ENCODE peak calls at places on chromosomes 1 and 21, in eight cellular contexts. I is IMR-90, B is heart right ventricle, W is neural progenitor cell, G is HFF-Myc, T is AG04450, Q is PC-9, M is A549. R is an unnamed sample.

GRCh38 chr1:39895731-39896480 is 5.8 kb downstream of the MYCL start:
- DNase-seq in I (no peak), B (no peak), W (no peak), G (no peak), T (no peak), Q (no peak), M (no peak), R (no peak)

GRCh38 chr1:6473974-6474814 is 8.2 kb upstream of the TNFRSF25 start:
- DNase-seq in I (no peak), B (no peak), W (no peak), G (no peak), T (no peak), Q (no peak), M (no peak), R (no peak)

GRCh38 chr21:31892686-31893085 is 19.9 kb downstream of the HUNK start:
- DNase-seq in I (no peak), B (no peak), W (peak), G (no peak), T (no peak), Q (no peak), M (no peak), R (no peak)

GRCh38 chr1:6338685-6339084 is 54.9 kb downstream of the ACOT7 start:
- DNase-seq in I (no peak), B (no peak), W (peak), G (no peak), T (no peak), Q (no peak), M (no peak), R (no peak)

GRCh38 chr1:229597877-229598276 is 28.0 kb downstream of the TAF5L start:
- DNase-seq in I (peak), B (no peak), W (no peak), G (no peak), T (no peak), Q (no peak), M (no peak), R (peak)

GRCh38 chr1:14108356-14109275 is 408.6 kb downstream of the PRDM2 start:
- DNase-seq in I (no peak), B (no peak), W (no peak), G (no peak), T (no peak), Q (no peak), M (no peak), R (no peak)

GRCh38 chr1:2132222-2133038 is 62.1 kb downstream of the FAAP20 start:
- DNase-seq in I (peak), B (peak), W (peak), G (no peak), T (no peak), Q (peak), M (no peak), R (peak)

GRCh38 chr1:40312238-40313205 is 4.6 kb downstream of the COL9A2 start:
- DNase-seq in I (no peak), B (no peak), W (peak), G (no peak), T (no peak), Q (peak), M (no peak), R (no peak)

GRCh38 chr1:216462061-216462775 is 39.0 kb upstream of the USH2A start:
- DNase-seq in I (peak), B (no peak), W (no peak), G (no peak), T (peak), Q (no peak), M (no peak), R (peak)

GRCh38 chr1:211788626-211789025 is 41.9 kb downstream of the LPGAT1 start:
- DNase-seq in I (peak), B (no peak), W (no peak), G (peak), T (no peak), Q (no peak), M (no peak), R (peak)

GRCh38 chr1:226677121-226678020 is 61.7 kb downstream of the ITPKB start:
- DNase-seq in I (peak), B (peak), W (no peak), G (no peak), T (no peak), Q (no peak), M (peak), R (peak)

GRCh38 chr1:177424746-177425145 is 254.0 kb downstream of the BRINP2 start:
- DNase-seq in I (no peak), B (no peak), W (no peak), G (no peak), T (no peak), Q (no peak), M (no peak), R (no peak)

GRCh38 chr1:201216395-201217085 is 25.9 kb downstream of the IGFN1 start:
- DNase-seq in I (no peak), B (no peak), W (no peak), G (no peak), T (no peak), Q (no peak), M (no peak), R (no peak)

GRCh38 chr21:26966360-26966977 is 419 bp downstream of the ADAMTS5 start:
- DNase-seq in I (peak), B (no peak), W (no peak), G (no peak), T (no peak), Q (no peak), M (no peak), R (peak)

GRCh38 chr21:26964379-26964778 is 2.5 kb downstream of the ADAMTS5 start:
- DNase-seq in I (peak), B (peak), W (peak), G (no peak), T (no peak), Q (no peak), M (no peak), R (no peak)

GRCh38 chr21:26965567-26966359 is 1.1 kb downstream of the ADAMTS5 start:
- DNase-seq in I (peak), B (peak), W (peak), G (no peak), T (no peak), Q (no peak), M (no peak), R (no peak)

GRCh38 chr21:26966978-26967913 is at the start of gene ADAMTS5:
- DNase-seq in I (peak), B (peak), W (peak), G (no peak), T (no peak), Q (no peak), M (no peak), R (peak)

GRCh38 chr21:26965091-26965566 is 1.8 kb downstream of the ADAMTS5 start:
- DNase-seq in I (no peak), B (no peak), W (no peak), G (no peak), T (no peak), Q (no peak), M (no peak), R (peak)
- H3K4me3 ChIP-seq in I (peak), B (peak), W (peak), G (peak), T (peak), Q (no peak), M (no peak), R (no peak)

GRCh38 chr1:182794802-182795201 is 5.2 kb downstream of the NPL start:
- DNase-seq in I (no peak), B (no peak), W (no peak), G (no peak), T (no peak), Q (no peak), M (no peak), R (no peak)
- H3K4me3 ChIP-seq in I (no peak), B (no peak), W (no peak), G (no peak), T (no peak), Q (no peak), M (no peak), R (no peak)

GRCh38 chr1:109381573-109381972 is 16.1 kb downstream of the SORT1 start:
- DNase-seq in I (no peak), B (no peak), W (no peak), G (no peak), T (no peak), Q (no peak), M (no peak), R (no peak)

GRCh38 chr1:109383850-109384249 is 13.9 kb downstream of the SORT1 start:
- DNase-seq in I (no peak), B (no peak), W (no peak), G (no peak), T (no peak), Q (no peak), M (no peak), R (no peak)

GRCh38 chr1:109386054-109386717 is 11.5 kb downstream of the SORT1 start:
- DNase-seq in I (no peak), B (no peak), W (no peak), G (no peak), T (no peak), Q (no peak), M (no peak), R (no peak)

GRCh38 chr1:109385417-109385816 is 12.3 kb downstream of the SORT1 start:
- DNase-seq in I (no peak), B (peak), W (no peak), G (no peak), T (no peak), Q (no peak), M (no peak), R (no peak)

DNA sequence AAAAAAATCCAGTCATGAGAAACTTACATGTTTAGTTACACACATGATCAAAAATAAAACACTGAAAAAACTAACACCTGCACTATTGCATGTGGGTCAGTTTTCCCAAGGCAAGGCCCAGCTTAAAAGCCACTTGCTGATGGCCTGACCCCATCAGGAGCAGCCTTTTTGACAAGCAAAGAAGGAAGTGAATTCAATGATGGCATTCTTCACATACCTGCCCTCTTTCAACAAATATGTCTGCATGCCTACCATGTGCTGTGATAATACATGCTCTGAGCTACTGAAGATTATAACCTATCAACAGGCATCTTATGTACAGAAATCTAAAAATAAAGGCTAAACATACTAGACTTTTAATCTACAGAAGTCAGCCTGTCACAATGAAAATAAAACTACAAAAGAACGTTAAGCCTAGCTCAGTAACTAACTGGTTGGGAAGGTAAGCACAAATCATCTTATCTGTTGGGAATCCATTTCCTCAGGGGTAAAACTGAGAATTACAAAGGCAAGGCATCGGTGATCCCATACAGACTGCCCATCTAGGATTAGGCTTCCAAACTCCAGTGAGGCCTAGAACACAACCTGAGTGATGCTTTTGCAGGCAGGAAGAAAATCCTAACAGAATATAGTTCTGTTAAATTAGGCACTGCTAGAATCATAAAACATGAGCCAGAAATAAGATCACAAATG is 14.5 kb downstream of the SORT1 start:
- DNase-seq in I (no peak), B (no peak), W (peak), G (no peak), T (no peak), Q (peak), M (no peak), R (no peak)
- H3K4me3 ChIP-seq in I (no peak), B (no peak), W (no peak), G (no peak), T (no peak), Q (no peak), M (no peak), R (no peak)

DNA sequence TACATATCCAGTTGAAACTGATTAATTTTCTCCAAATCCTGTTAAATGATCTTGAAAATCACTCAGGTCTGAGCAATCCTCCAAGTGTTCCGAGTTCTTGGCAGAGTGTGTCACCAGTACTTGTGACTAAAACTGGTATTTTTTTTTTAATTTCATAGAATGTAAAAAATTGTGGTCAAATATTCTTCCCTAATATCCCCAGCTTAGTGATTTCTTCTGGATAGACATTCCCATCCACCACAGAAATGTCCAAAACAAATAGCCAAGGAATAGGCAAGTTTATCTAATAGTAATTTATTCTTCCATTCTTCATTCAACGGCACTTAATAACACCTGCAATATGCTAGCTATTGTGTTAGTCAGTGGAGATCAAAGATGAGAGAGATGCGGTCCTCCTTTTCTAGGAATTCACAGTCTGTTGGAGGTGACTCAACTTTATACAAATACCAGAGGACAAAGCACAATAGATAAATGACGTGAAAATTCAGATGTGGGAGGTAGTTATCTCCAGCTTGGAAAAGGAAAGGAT is 71.4 kb downstream of the DIRAS3 start:
- DNase-seq in I (peak), B (no peak), W (no peak), G (no peak), T (no peak), Q (no peak), M (peak), R (peak)
- H3K4me3 ChIP-seq in I (no peak), B (no peak), W (no peak), G (no peak), T (no peak), Q (no peak), M (no peak), R (no peak)

GRCh38 chr1:148367596-148367995 is 115.5 kb downstream of the PPIAL4G start:
- DNase-seq in I (no peak), B (no peak), W (no peak), G (no peak), T (no peak), Q (no peak), M (no peak), R (peak)

GRCh38 chr1:148362141-148362929 is 120.8 kb downstream of the PPIAL4G start:
- DNase-seq in I (peak), B (no peak), W (peak), G (no peak), T (no peak), Q (no peak), M (no peak), R (peak)

GRCh38 chr1:148362930-148363810 is 119.9 kb downstream of the PPIAL4G start:
- DNase-seq in I (no peak), B (no peak), W (no peak), G (no peak), T (no peak), Q (no peak), M (no peak), R (no peak)
- H3K4me3 ChIP-seq in I (no peak), B (no peak), W (peak), G (no peak), T (no peak), Q (no peak), M (no peak), R (peak)

DNA sequence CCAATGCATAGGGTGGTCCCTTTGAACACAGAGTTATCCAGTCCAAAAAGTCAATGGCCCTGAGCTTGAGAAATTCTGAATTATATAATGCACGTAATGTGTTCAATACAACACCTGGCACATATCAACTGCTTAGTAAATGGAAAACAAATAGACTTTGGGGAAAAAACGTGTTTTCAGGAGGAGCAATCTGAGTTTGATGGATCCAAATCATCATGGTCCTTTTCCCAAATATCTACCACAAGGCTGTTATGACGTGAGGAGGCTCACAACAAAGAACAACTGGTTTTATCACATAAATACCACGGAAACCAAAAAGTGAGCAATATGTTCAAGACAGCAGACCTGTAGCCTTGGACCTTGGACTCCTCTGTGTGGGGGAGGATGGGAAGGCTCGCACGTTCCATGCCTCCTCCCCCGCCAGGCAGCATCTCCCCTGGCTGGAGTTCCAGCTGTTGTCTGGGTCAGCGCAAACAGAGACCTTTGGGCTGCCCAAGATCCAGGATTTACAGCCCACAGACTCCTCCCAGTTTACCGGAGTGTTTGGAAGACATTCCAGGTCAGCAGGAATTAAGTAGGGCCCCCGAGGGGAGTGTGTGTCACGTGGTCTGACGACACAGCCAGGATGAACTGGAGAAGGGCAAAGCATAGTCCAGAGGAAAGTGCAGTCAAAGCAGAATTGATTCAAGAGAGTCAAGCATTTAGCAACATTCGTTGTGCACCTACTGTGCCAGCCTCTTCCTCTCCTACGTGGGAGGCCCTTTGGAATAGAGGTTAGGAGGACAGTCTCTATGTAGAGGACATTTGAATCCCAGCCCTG is 32.2 kb upstream of the MED18 start:
- DNase-seq in I (no peak), B (no peak), W (peak), G (peak), T (no peak), Q (no peak), M (no peak), R (peak)
- H3K4me3 ChIP-seq in I (no peak), B (no peak), W (peak), G (no peak), T (peak), Q (no peak), M (peak), R (no peak)

GRCh38 chr1:19651141-19651737 is 7.1 kb downstream of the NBL1 start:
- DNase-seq in I (peak), B (peak), W (peak), G (no peak), T (no peak), Q (no peak), M (peak), R (peak)
- H3K4me3 ChIP-seq in I (no peak), B (peak), W (no peak), G (no peak), T (no peak), Q (no peak), M (no peak), R (no peak)

DNA sequence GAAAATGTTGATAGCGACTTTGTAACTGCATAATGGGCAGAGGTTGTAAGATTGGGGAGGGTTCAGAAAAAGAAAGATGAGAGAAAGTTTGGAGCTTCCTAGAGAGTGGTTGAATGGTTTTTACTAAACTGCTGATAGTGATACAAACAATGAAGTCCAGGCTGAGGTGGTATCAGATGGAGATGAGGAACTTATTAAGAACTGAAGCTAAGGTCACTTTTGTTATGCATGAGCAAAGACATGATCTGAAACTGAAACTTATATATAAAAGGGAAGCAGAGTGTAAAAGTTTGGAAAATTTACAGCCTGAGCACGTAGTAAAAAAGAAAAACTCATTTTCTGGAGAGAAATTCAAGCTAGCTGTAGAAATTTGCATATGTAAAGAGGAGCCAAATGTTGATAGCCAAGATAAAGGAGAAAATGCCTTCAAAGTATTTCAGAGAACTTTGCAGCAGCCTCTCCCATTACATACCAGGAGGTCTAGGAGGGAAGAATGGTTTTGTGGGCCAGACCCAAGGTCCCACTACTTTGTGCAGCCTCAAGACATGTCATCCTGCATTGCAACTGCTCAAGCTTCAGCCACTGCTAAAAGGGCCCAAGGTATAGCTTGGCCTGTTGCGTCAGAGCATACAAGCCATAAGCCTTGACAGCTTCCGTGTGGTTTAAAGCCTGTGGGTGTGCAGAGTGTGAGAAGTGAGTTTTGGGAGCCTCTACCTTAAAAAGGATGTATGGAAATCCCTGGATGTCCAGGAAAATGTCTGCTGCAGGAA is 843.9 kb downstream of the AMY1C start:
- DNase-seq in I (no peak), B (no peak), W (no peak), G (no peak), T (no peak), Q (no peak), M (no peak), R (no peak)
- H3K4me3 ChIP-seq in I (no peak), B (no peak), W (no peak), G (no peak), T (no peak), Q (no peak), M (no peak), R (no peak)

GRCh38 chr1:8752411-8752810 is 65.0 kb downstream of the RERE start:
- DNase-seq in I (no peak), B (no peak), W (no peak), G (no peak), T (no peak), Q (no peak), M (no peak), R (no peak)

GRCh38 chr1:8747879-8748825 is 69.3 kb downstream of the RERE start:
- DNase-seq in I (peak), B (no peak), W (no peak), G (no peak), T (no peak), Q (no peak), M (no peak), R (no peak)

GRCh38 chr1:8751984-8752383 is 65.5 kb downstream of the RERE start:
- DNase-seq in I (no peak), B (no peak), W (no peak), G (no peak), T (no peak), Q (no peak), M (no peak), R (no peak)

GRCh38 chr1:8754993-8755392 is 62.4 kb downstream of the RERE start:
- DNase-seq in I (no peak), B (no peak), W (peak), G (no peak), T (no peak), Q (no peak), M (no peak), R (no peak)

DNA sequence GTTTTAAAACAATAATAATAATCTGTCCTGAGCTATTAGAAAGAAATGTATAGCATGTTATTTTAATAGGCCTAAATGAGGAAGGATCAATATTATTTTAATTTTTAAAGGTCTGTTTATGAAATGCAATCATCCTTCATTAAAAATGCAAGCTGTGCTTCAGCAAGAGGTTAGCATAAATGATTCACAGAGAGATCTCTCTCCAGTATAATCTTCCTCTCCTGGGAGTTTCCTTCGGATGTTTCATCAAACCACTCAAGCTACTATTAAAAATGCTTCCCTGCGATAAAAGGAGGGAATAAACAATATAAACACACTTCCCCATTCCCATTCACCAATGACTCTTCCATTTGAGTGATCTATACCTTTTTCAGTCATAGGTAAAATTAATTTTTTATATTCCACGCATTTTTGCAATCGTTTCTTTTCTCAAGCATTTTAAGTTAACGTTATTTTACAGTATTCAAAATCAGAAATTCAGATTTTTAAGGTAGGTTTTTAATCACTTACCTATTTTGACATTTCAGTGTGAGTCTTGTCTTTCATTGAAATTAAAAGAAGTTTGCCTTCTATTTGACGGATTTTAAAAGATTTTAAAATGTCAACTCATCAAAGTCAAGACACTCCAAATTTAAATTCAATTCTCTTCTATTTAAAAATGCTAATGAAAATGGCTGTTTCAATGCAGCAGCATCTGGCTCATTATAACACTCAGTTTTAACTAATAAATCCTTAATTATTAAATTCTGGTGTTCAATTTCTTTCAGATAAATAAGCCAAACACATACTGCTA is 64.3 kb downstream of the RERE start:
- DNase-seq in I (no peak), B (no peak), W (no peak), G (no peak), T (no peak), Q (no peak), M (no peak), R (no peak)
- H3K4me3 ChIP-seq in I (no peak), B (no peak), W (no peak), G (no peak), T (no peak), Q (no peak), M (no peak), R (no peak)